ENCODE peak calls at places on chromosomes 6 and 20, in ten cellular contexts. O, E, J, S, V, R, P, F, B and D are unnamed samples.

GRCh38 chr6:49626811-49627210 is 9.8 kb downstream of the RHAG start:
- DNase-seq in O (no peak), V (no peak), J (no peak), R (no peak), F (no peak), S (no peak), E (no peak), P (no peak), B (no peak), D (no peak)

GRCh38 chr6:4134841-4135664 is at the start of gene ECI2:
- DNase-seq in J (peak), F (no peak), V (no peak), P (no peak), O (peak), R (peak), B (peak), E (peak), S (peak), D (no peak)

GRCh38 chr6:12163149-12163548 is 127.0 kb upstream of the EDN1 start:
- DNase-seq in E (no peak), S (no peak), J (no peak), B (no peak), P (peak), O (no peak), R (no peak), F (peak), V (no peak), D (peak)

GRCh38 chr6:36865835-36866234 is 8.8 kb downstream of the PPIL1 start:
- DNase-seq in F (no peak), V (no peak), B (no peak), P (no peak), S (no peak), J (no peak), E (no peak), R (no peak), O (peak), D (no peak)

GRCh38 chr20:33697129-33697528 is 10.9 kb upstream of the E2F1 start:
- DNase-seq in P (no peak), R (peak), V (peak), S (no peak), B (no peak), J (no peak), E (no peak), F (no peak), O (no peak), D (no peak)

GRCh38 chr20:50762045-50762422 is 30.7 kb downstream of the PARD6B start:
- DNase-seq in R (no peak), E (no peak), B (no peak), P (no peak), S (no peak), F (no peak), J (no peak), O (no peak), V (no peak), D (no peak)

GRCh38 chr6:70669133-70669532 is 1.4 kb downstream of the SMAP1 start:
- DNase-seq in E (no peak), B (peak), J (no peak), V (no peak), F (no peak), P (no peak), R (no peak), S (no peak), O (no peak), D (no peak)

GRCh38 chr6:34090495-34090894 is 55.4 kb downstream of the GRM4 start:
- DNase-seq in B (no peak), O (no peak), J (no peak), E (no peak), P (no peak), V (no peak), S (no peak), R (no peak), F (no peak), D (no peak)

GRCh38 chr6:27592481-27593199 is 119.7 kb upstream of the ZNF184 start:
- DNase-seq in O (peak), J (no peak), R (no peak), P (no peak), S (no peak), B (peak), E (no peak), F (no peak), V (no peak), D (no peak)

GRCh38 chr20:60857708-60858107 is 394.4 kb upstream of the CDH4 start:
- DNase-seq in S (no peak), P (no peak), E (no peak), F (no peak), V (no peak), B (peak), J (no peak), O (no peak), R (no peak), D (no peak)

GRCh38 chr20:38270869-38271608 is 10.5 kb upstream of the KIAA1755 start:
- DNase-seq in E (no peak), F (no peak), O (no peak), J (peak), S (no peak), R (peak), P (no peak), B (peak), V (no peak), D (no peak)

GRCh38 chr20:34037767-34038166 is 44.1 kb downstream of the RALY start:
- DNase-seq in S (no peak), P (no peak), E (no peak), J (no peak), R (peak), O (no peak), B (no peak), V (no peak), F (no peak), D (no peak)

GRCh38 chr20:37913563-37914366 is 10.8 kb downstream of the VSTM2L start:
- DNase-seq in F (no peak), S (no peak), R (no peak), P (no peak), J (no peak), B (peak), E (no peak), O (no peak), V (no peak), D (no peak)

GRCh38 chr6:143096403-143096802 is 35.7 kb downstream of the AIG1 start:
- DNase-seq in F (no peak), R (no peak), V (no peak), E (no peak), B (no peak), P (no peak), S (no peak), O (no peak), J (no peak), D (no peak)

GRCh38 chr20:51583073-51583472 is 40.6 kb upstream of the NFATC2 start:
- DNase-seq in P (no peak), J (no peak), V (no peak), B (no peak), O (peak), E (no peak), F (no peak), R (no peak), S (no peak), D (no peak)

GRCh38 chr6:101907356-101908217 is 514.1 kb downstream of the GRIK2 start:
- DNase-seq in J (no peak), P (no peak), S (no peak), O (no peak), F (no peak), B (no peak), E (no peak), R (no peak), V (no peak), D (no peak)

GRCh38 chr6:45625191-45625664 is 247.5 kb upstream of the SUPT3H start:
- DNase-seq in E (no peak), B (peak), O (no peak), P (no peak), V (no peak), S (no peak), R (no peak), J (no peak), F (no peak), D (peak)

GRCh38 chr6:105645958-105646357 is 243.1 kb upstream of the PREP start:
- DNase-seq in E (no peak), R (no peak), J (no peak), V (no peak), P (no peak), S (no peak), F (no peak), B (no peak), O (no peak), D (peak)

GRCh38 chr6:134282816-134283215 is 35.1 kb downstream of the SGK1 start:
- DNase-seq in B (no peak), F (no peak), S (no peak), J (no peak), E (no peak), P (no peak), V (no peak), O (no peak), R (no peak), D (no peak)

GRCh38 chr6:31970604-31971271 is 1.2 kb downstream of the DXO start:
- DNase-seq in E (no peak), J (no peak), P (no peak), V (no peak), O (peak), R (peak), F (no peak), B (no peak), S (no peak), D (no peak)